ENCODE peak calls at places on chromosomes 3 and 15, in ten cellular contexts. A is foreskin fibroblast, G is GM23248, L is mammary epithelial cell, V is ovary, E is HL-60, N is RWPE2, I is neuronal stem cell, Q is AG04450, W is Panc1. Z is an unnamed sample.

GRCh38 chr3:111238896-111239295 is 167.3 kb downstream of the NECTIN3 start:
- DNase-seq in A (no peak), G (no peak), L (no peak), V (no peak), E (no peak), N (no peak), I (no peak), Q (no peak), W (no peak), Z (no peak)

GRCh38 chr15:54810031-54810430 is 386.7 kb downstream of the RSL24D1 start:
- DNase-seq in A (no peak), G (no peak), L (no peak), V (no peak), E (no peak), N (no peak), I (no peak), Q (no peak), W (no peak), Z (no peak)

GRCh38 chr3:113183748-113184661 is 27.4 kb upstream of the BOC start:
- DNase-seq in A (no peak), G (no peak), L (no peak), V (no peak), E (no peak), N (no peak), I (no peak), Q (no peak), W (no peak), Z (no peak)

GRCh38 chr3:179073816-179074215 is 2.2 kb upstream of the ZMAT3 start:
- DNase-seq in A (no peak), G (no peak), L (no peak), V (no peak), E (no peak), N (no peak), I (no peak), Q (no peak), W (no peak), Z (no peak)

GRCh38 chr3:127770671-127771370 is 51.5 kb downstream of the MGLL start:
- DNase-seq in A (no peak), G (peak; percentile 28), L (no peak), V (no peak), E (peak; percentile 60), N (no peak), I (no peak), Q (no peak), W (no peak), Z (no peak)

GRCh38 chr3:21752749-21753347 is 1.8 kb upstream of the ZNF385D start:
- DNase-seq in A (peak; percentile 74), G (peak; percentile 91), L (peak; percentile 63), V (no peak), E (no peak), N (no peak), I (no peak), Q (no peak), W (no peak), Z (no peak)

GRCh38 chr3:141401584-141402475 is 33.5 kb downstream of the ZBTB38 start:
- DNase-seq in A (no peak), G (peak; percentile 73), L (no peak), V (peak; percentile 75), E (no peak), N (no peak), I (no peak), Q (no peak), W (no peak), Z (no peak)

GRCh38 chr15:35818846-35819245 is 272.9 kb upstream of the DPH6 start:
- DNase-seq in A (no peak), G (no peak), L (no peak), V (no peak), E (no peak), N (no peak), I (no peak), Q (no peak), W (no peak), Z (no peak)

GRCh38 chr3:13494463-13495350 is 14.6 kb downstream of the HDAC11 start:
- DNase-seq in A (no peak), G (peak; percentile 68), L (no peak), V (no peak), E (no peak), N (peak; percentile 39), I (peak; percentile 21), Q (no peak), W (no peak), Z (no peak)

GRCh38 chr3:14905055-14905657 is 42.2 kb upstream of the NR2C2 start:
- DNase-seq in A (no peak), G (peak; percentile 14), L (no peak), V (no peak), E (no peak), N (no peak), I (no peak), Q (no peak), W (no peak), Z (no peak)

GRCh38 chr3:162435750-162436149 is 939.1 kb downstream of the OTOL1 start:
- DNase-seq in A (no peak), G (no peak), L (no peak), V (no peak), E (no peak), N (no peak), I (no peak), Q (no peak), W (no peak), Z (no peak)

GRCh38 chr3:74768010-74768409 is 153.6 kb upstream of the CNTN3 start:
- DNase-seq in A (no peak), G (no peak), L (no peak), V (no peak), E (no peak), N (no peak), I (no peak), Q (no peak), W (no peak), Z (no peak)

GRCh38 chr15:43277231-43277823 is 10.6 kb upstream of the TGM5 start:
- DNase-seq in A (no peak), G (no peak), L (no peak), V (no peak), E (peak; percentile 41), N (no peak), I (no peak), Q (no peak), W (no peak), Z (no peak)

GRCh38 chr3:120567370-120568197 is 28.6 kb upstream of the NDUFB4 start:
- DNase-seq in A (peak; percentile 18), G (peak; percentile 68), L (peak; percentile 8), V (no peak), E (no peak), N (no peak), I (no peak), Q (no peak), W (no peak), Z (no peak)

GRCh38 chr3:72339750-72340025 is 508.6 kb downstream of the SHQ1 start:
- DNase-seq in A (no peak), G (no peak), L (no peak), V (no peak), E (no peak), N (no peak), I (no peak), Q (no peak), W (no peak), Z (no peak)

GRCh38 chr3:46607603-46608028 is 4.7 kb upstream of the FAM240A start:
- DNase-seq in A (no peak), G (peak; percentile 63), L (no peak), V (no peak), E (no peak), N (no peak), I (no peak), Q (no peak), W (no peak), Z (no peak)

GRCh38 chr3:171230857-171231256 is 204.3 kb upstream of the SLC2A2 start:
- DNase-seq in A (no peak), G (no peak), L (peak; percentile 73), V (no peak), E (no peak), N (no peak), I (no peak), Q (no peak), W (no peak), Z (no peak)

GRCh38 chr15:96324192-96324895 is 6.2 kb upstream of the NR2F2 start:
- DNase-seq in A (no peak), G (no peak), L (no peak), V (peak; percentile 81), E (no peak), N (no peak), I (no peak), Q (no peak), W (no peak), Z (no peak)
- H3K4me3 ChIP-seq in A (peak overlapping the region; percentile 86), G (peak overlapping the region; percentile 80), L (no peak overlapping the region), V (peak overlapping the region; percentile 73), E (no peak overlapping the region), N (no peak overlapping the region), I (no peak overlapping the region), Q (peak overlapping the region; percentile 85), W (peak overlapping the region; percentile 88), Z (peak overlapping the region; percentile 84)

GRCh38 chr3:43035801-43036340 is 56.8 kb downstream of the GASK1A start:
- DNase-seq in A (no peak), G (no peak), L (no peak), V (no peak), E (no peak), N (no peak), I (no peak), Q (no peak), W (no peak), Z (no peak)
- H3K4me3 ChIP-seq in A (no peak overlapping the region), G (no peak overlapping the region), L (no peak overlapping the region), V (no peak overlapping the region), E (no peak overlapping the region), N (no peak overlapping the region), I (no peak overlapping the region), Q (no peak overlapping the region), W (no peak overlapping the region), Z (no peak overlapping the region)

DNA sequence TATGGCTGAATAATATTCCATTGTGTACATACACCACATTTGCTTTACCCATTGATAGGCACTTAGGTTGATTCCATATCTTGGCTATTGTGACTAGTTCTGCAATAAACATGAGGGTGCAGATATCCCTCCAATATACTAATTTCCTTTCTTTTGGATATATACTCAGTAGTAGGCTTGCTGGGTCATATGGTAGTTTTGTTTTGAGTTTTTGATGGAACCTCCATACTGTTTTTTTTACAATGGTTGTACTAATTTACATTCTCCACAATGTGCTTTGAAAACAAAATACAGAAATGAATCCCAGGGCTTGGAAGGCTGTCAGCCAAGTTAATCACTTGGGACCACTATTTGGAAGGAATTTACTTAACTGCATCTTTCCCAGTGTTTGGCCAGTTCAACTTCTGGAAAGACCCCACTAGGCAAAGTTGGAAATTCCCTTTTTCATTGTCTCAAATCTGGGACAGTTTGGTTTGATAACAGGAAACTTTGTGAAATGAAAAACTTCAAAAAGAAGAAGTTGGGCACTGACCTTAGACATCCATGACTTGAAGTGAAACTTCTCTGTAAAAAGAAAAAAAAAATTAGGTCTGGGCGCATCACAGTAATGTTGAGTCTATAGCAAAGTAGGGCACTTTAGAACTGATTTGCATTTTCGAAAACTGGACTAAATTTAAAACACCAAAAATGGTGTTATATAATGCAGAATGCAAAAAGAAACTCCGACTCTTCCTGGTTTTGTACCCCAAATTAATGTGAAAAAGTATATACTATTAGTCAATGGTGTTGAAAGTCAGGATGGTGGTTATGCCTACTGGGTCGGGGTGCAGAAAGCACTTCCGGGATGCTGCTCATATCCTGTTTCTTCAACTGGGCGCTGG is 6.0 kb downstream of the CTSH start:
- DNase-seq in A (no peak), G (no peak), L (no peak), V (no peak), E (peak; percentile 15), N (no peak), I (no peak), Q (no peak), W (no peak), Z (no peak)
- H3K4me3 ChIP-seq in A (no peak overlapping the region), G (no peak overlapping the region), L (no peak overlapping the region), V (no peak overlapping the region), E (peak overlapping the region; percentile 4), N (no peak overlapping the region), I (no peak overlapping the region), Q (no peak overlapping the region), W (no peak overlapping the region), Z (no peak overlapping the region)

GRCh38 chr3:133448478-133449122 is 48.7 kb downstream of the BFSP2 start:
- DNase-seq in A (no peak), G (no peak), L (no peak), V (no peak), E (no peak), N (no peak), I (no peak), Q (no peak), W (no peak), Z (no peak)
- H3K4me3 ChIP-seq in A (no peak overlapping the region), G (no peak overlapping the region), L (no peak overlapping the region), V (no peak overlapping the region), E (no peak overlapping the region), N (no peak overlapping the region), I (no peak overlapping the region), Q (no peak overlapping the region), W (no peak overlapping the region), Z (no peak overlapping the region)

Z was measured in skeletal muscle cell.